ENCODE peak calls at places on chromosomes 6 and 20, in six cellular contexts. One of them, this sample, is unnamed.

GRCh38 chr6:75480425-75480824 is 13.2 kb downstream of the FILIP1 start:
- DNase-seq in neural crest cell: no peak
- DNase-seq in central memory CD4-positive, alpha-beta T cell: no peak
- DNase-seq in OCI-LY7: no peak
- DNase-seq in left kidney: no peak
- DNase-seq in AG04450: no peak
- DNase-seq in this sample: no peak

GRCh38 chr6:158472453-158472852 is 87.4 kb upstream of the TMEM181 start:
- DNase-seq in neural crest cell: no peak
- DNase-seq in central memory CD4-positive, alpha-beta T cell: no peak
- DNase-seq in OCI-LY7: no peak
- DNase-seq in left kidney: peak; percentile 31
- DNase-seq in AG04450: no peak
- DNase-seq in this sample: no peak

GRCh38 chr20:31715766-31716165 is 6.9 kb downstream of the BCL2L1 start:
- DNase-seq in neural crest cell: no peak
- DNase-seq in central memory CD4-positive, alpha-beta T cell: no peak
- DNase-seq in OCI-LY7: no peak
- DNase-seq in left kidney: no peak
- DNase-seq in AG04450: no peak
- DNase-seq in this sample: no peak

GRCh38 chr6:109241199-109241598 is 141.1 kb downstream of the CD164 start:
- DNase-seq in neural crest cell: no peak
- DNase-seq in central memory CD4-positive, alpha-beta T cell: no peak
- DNase-seq in OCI-LY7: no peak
- DNase-seq in left kidney: no peak
- DNase-seq in AG04450: no peak
- DNase-seq in this sample: no peak

GRCh38 chr6:166707045-166707444 is 80.0 kb upstream of the RPS6KA2 start:
- DNase-seq in neural crest cell: peak; percentile 61
- DNase-seq in central memory CD4-positive, alpha-beta T cell: no peak
- DNase-seq in OCI-LY7: no peak
- DNase-seq in left kidney: peak; percentile 77
- DNase-seq in AG04450: no peak
- DNase-seq in this sample: peak; percentile 82

GRCh38 chr20:64107736-64108457 is 532 bp upstream of the NPBWR2 start:
- DNase-seq in neural crest cell: no peak
- DNase-seq in central memory CD4-positive, alpha-beta T cell: no peak
- DNase-seq in OCI-LY7: peak; percentile 50
- DNase-seq in left kidney: peak; percentile 22
- DNase-seq in AG04450: no peak
- DNase-seq in this sample: no peak

GRCh38 chr6:12592634-12593033 is 123.9 kb upstream of the PHACTR1 start:
- DNase-seq in neural crest cell: no peak
- DNase-seq in central memory CD4-positive, alpha-beta T cell: no peak
- DNase-seq in OCI-LY7: no peak
- DNase-seq in left kidney: no peak
- DNase-seq in AG04450: no peak
- DNase-seq in this sample: no peak

GRCh38 chr6:136920858-136921520 is 1.1 kb upstream of the SLC35D3 start:
- DNase-seq in neural crest cell: no peak
- DNase-seq in central memory CD4-positive, alpha-beta T cell: no peak
- DNase-seq in OCI-LY7: no peak
- DNase-seq in left kidney: peak; percentile 55
- DNase-seq in AG04450: no peak
- DNase-seq in this sample: no peak

GRCh38 chr6:107560657-107561056 is 70.7 kb downstream of the SOBP start:
- DNase-seq in neural crest cell: no peak
- DNase-seq in central memory CD4-positive, alpha-beta T cell: no peak
- DNase-seq in OCI-LY7: no peak
- DNase-seq in left kidney: peak; percentile 62
- DNase-seq in AG04450: no peak
- DNase-seq in this sample: no peak

GRCh38 chr6:30829639-30830250 is 54.6 kb upstream of the DDR1 start:
- DNase-seq in neural crest cell: no peak
- DNase-seq in central memory CD4-positive, alpha-beta T cell: no peak
- DNase-seq in OCI-LY7: no peak
- DNase-seq in left kidney: no peak
- DNase-seq in AG04450: no peak
- DNase-seq in this sample: no peak

GRCh38 chr6:33914519-33915120 is 110.8 kb upstream of the MLN start:
- DNase-seq in neural crest cell: no peak
- DNase-seq in central memory CD4-positive, alpha-beta T cell: peak; percentile 53
- DNase-seq in OCI-LY7: peak; percentile 11
- DNase-seq in left kidney: no peak
- DNase-seq in AG04450: no peak
- DNase-seq in this sample: no peak